ENCODE peak calls at places on chromosomes 3 and 15, in eight cellular contexts. U, V, K, I, F, Q, P and B are unnamed samples.

GRCh38 chr15:39447431-39447830 is 133.4 kb upstream of the THBS1 start:
- DNase-seq in U (no peak), V (no peak), K (no peak), I (no peak), F (no peak), Q (no peak), P (no peak), B (no peak)

GRCh38 chr15:94110476-94111130 is 120.8 kb upstream of the MCTP2 start:
- DNase-seq in U (no peak), V (no peak), K (no peak), I (no peak), F (no peak), Q (no peak), P (no peak), B (no peak)

GRCh38 chr3:32105291-32106131 is 909 bp upstream of the GPD1L start:
- DNase-seq in U (no peak), V (no peak), K (no peak), I (no peak), F (no peak), Q (peak), P (no peak), B (no peak)

GRCh38 chr15:96326551-96327154 is 3.8 kb upstream of the NR2F2 start:
- DNase-seq in U (no peak), V (peak), K (peak), I (no peak), F (no peak), Q (peak), P (peak), B (no peak)

GRCh38 chr3:42753757-42754156 is 19.3 kb downstream of the CCDC13 start:
- DNase-seq in U (no peak), V (no peak), K (no peak), I (no peak), F (no peak), Q (no peak), P (peak), B (no peak)

GRCh38 chr3:148790841-148791240 is 36.8 kb upstream of the CPB1 start:
- DNase-seq in U (peak), V (no peak), K (no peak), I (peak), F (no peak), Q (peak), P (no peak), B (no peak)

GRCh38 chr3:60303160-60303559 is 948.1 kb downstream of the FHIT start:
- DNase-seq in U (no peak), V (no peak), K (no peak), I (no peak), F (no peak), Q (no peak), P (no peak), B (no peak)

GRCh38 chr3:143145951-143146350 is 26.4 kb downstream of the CHST2 start:
- DNase-seq in U (no peak), V (no peak), K (no peak), I (no peak), F (no peak), Q (no peak), P (no peak), B (no peak)

GRCh38 chr3:189355115-189355480 is 183.3 kb downstream of the TPRG1 start:
- DNase-seq in U (no peak), V (no peak), K (no peak), I (no peak), F (no peak), Q (no peak), P (no peak), B (no peak)

GRCh38 chr3:124131158-124132115 is 139.5 kb upstream of the ROPN1 start:
- DNase-seq in U (no peak), V (no peak), K (no peak), I (no peak), F (no peak), Q (no peak), P (no peak), B (no peak)

GRCh38 chr3:194178693-194179092 is 42.7 kb downstream of the HES1 start:
- DNase-seq in U (no peak), V (no peak), K (no peak), I (no peak), F (no peak), Q (no peak), P (no peak), B (no peak)

GRCh38 chr3:12750658-12751071 is 8.4 kb downstream of the TMEM40 start:
- DNase-seq in U (no peak), V (no peak), K (peak), I (peak), F (no peak), Q (no peak), P (no peak), B (no peak)

GRCh38 chr3:121793078-121793477 is 41.8 kb downstream of the IQCB1 start:
- DNase-seq in U (no peak), V (peak), K (no peak), I (no peak), F (no peak), Q (no peak), P (no peak), B (no peak)

GRCh38 chr15:39645138-39645975 is 64.5 kb downstream of the THBS1 start:
- DNase-seq in U (peak), V (no peak), K (no peak), I (no peak), F (no peak), Q (no peak), P (no peak), B (no peak)

GRCh38 chr15:30865257-30865656 is 38.5 kb upstream of the FAN1 start:
- DNase-seq in U (no peak), V (no peak), K (no peak), I (no peak), F (no peak), Q (no peak), P (no peak), B (no peak)

GRCh38 chr3:16554126-16554525 is 40.6 kb upstream of the RFTN1 start:
- DNase-seq in U (no peak), V (no peak), K (no peak), I (no peak), F (no peak), Q (no peak), P (no peak), B (no peak)

GRCh38 chr3:47162695-47163022 is 1.3 kb downstream of the SETD2 start:
- DNase-seq in U (no peak), V (peak), K (peak), I (no peak), F (no peak), Q (no peak), P (no peak), B (no peak)

GRCh38 chr3:123634149-123635051 is 49.5 kb upstream of the HACD2 start:
- DNase-seq in U (no peak), V (no peak), K (no peak), I (no peak), F (no peak), Q (no peak), P (no peak), B (no peak)

GRCh38 chr3:171526146-171526545 is 65.9 kb upstream of the TNIK start:
- DNase-seq in U (no peak), V (no peak), K (peak), I (no peak), F (no peak), Q (no peak), P (no peak), B (no peak)

GRCh38 chr3:47225310-47225906 is 57.2 kb downstream of the KIF9 start:
- DNase-seq in U (no peak), V (peak), K (no peak), I (no peak), F (no peak), Q (no peak), P (no peak), B (no peak)

GRCh38 chr3:195847061-195847950 is 35.6 kb upstream of the MUC4 start:
- DNase-seq in U (no peak), V (no peak), K (peak), I (no peak), F (no peak), Q (peak), P (no peak), B (no peak)

GRCh38 chr3:127790580-127791183 is 31.6 kb downstream of the MGLL start:
- DNase-seq in U (no peak), V (no peak), K (no peak), I (no peak), F (no peak), Q (no peak), P (no peak), B (no peak)

GRCh38 chr3:44478055-44478468 is 592 bp upstream of the ZNF445 start:
- DNase-seq in U (no peak), V (peak), K (no peak), I (peak), F (no peak), Q (no peak), P (no peak), B (no peak)

GRCh38 chr3:117281371-117281770 is 571.8 kb downstream of the TUSC7 start:
- DNase-seq in U (no peak), V (no peak), K (no peak), I (no peak), F (no peak), Q (no peak), P (no peak), B (no peak)

GRCh38 chr3:51932471-51933370 is 9.0 kb downstream of the RRP9 start:
- DNase-seq in U (no peak), V (no peak), K (no peak), I (no peak), F (no peak), Q (no peak), P (no peak), B (no peak)

GRCh38 chr3:51371943-51372557 is 13.0 kb upstream of the MANF start:
- DNase-seq in U (no peak), V (peak), K (peak), I (peak), F (no peak), Q (peak), P (peak), B (peak)

GRCh38 chr15:85380860-85381535 is 595 bp downstream of the AKAP13 start:
- DNase-seq in U (no peak), V (peak), K (no peak), I (no peak), F (peak), Q (peak), P (peak), B (peak)

GRCh38 chr15:66481107-66481856 is 16.3 kb downstream of the SNAPC5 start:
- DNase-seq in U (no peak), V (no peak), K (no peak), I (no peak), F (no peak), Q (no peak), P (no peak), B (no peak)